ENCODE peak calls at places on chromosomes 11 and 22, in five cellular contexts. G is OCI-LY7, H is cardiac fibroblast, Q is prostate gland, O is HFFc6. U is an unnamed sample.

GRCh38 chr11:33767624-33768023 is 6.7 kb downstream of the FBXO3 start:
- DNase-seq in G (no peak), Q (no peak), H (no peak), O (no peak), U (no peak)

GRCh38 chr22:35023692-35024363 is 42.1 kb upstream of the ISX start:
- DNase-seq in H (peak; percentile 49), G (peak; percentile 58), O (no peak), Q (peak; percentile 70), U (peak; percentile 34)

GRCh38 chr11:33897761-33898403 is 6.0 kb upstream of the LMO2 start:
- DNase-seq in O (no peak), G (no peak), Q (peak; percentile 28), H (no peak), U (no peak)

GRCh38 chr22:50184541-50185383 is 951 bp upstream of the TRABD start:
- DNase-seq in O (no peak), Q (no peak), G (no peak), H (no peak), U (no peak)

GRCh38 chr22:48088926-48089536 is 1326.6 kb downstream of the TBC1D22A start:
- DNase-seq in H (no peak), Q (no peak), G (no peak), O (no peak), U (no peak)

GRCh38 chr11:62324738-62325556 is 12.3 kb upstream of the ASRGL1 start:
- DNase-seq in G (peak; percentile 53), H (peak; percentile 76), Q (no peak), O (peak; percentile 23), U (peak; percentile 33)

GRCh38 chr22:44363980-44364749 is 51.4 kb upstream of the SHISAL1 start:
- DNase-seq in O (no peak), Q (no peak), H (no peak), G (no peak), U (no peak)

GRCh38 chr11:14907411-14908213 is 15.6 kb upstream of the CYP2R1 start:
- DNase-seq in Q (peak; percentile 60), G (peak; percentile 76), H (peak; percentile 67), O (peak; percentile 18), U (peak; percentile 36)

GRCh38 chr11:3086114-3086513 is 28.9 kb upstream of the CARS1 start:
- DNase-seq in H (no peak), G (no peak), Q (no peak), O (no peak), U (no peak)

GRCh38 chr11:44726278-44727113 is at the start of gene TSPAN18:
- DNase-seq in G (peak; percentile 26), Q (no peak), H (no peak), O (no peak), U (no peak)

GRCh38 chr11:35615911-35616900 is 2.1 kb upstream of the FJX1 start:
- DNase-seq in H (peak; percentile 82), G (peak; percentile 58), Q (peak; percentile 36), O (peak; percentile 37), U (peak; percentile 66)

GRCh38 chr22:47547881-47548630 is 785.6 kb downstream of the TBC1D22A start:
- DNase-seq in O (no peak), H (no peak), Q (no peak), G (no peak), U (no peak)

GRCh38 chr11:77269484-77270123 is 31.9 kb downstream of the GDPD4 start:
- DNase-seq in H (peak; percentile 65), G (no peak), Q (no peak), O (peak; percentile 27), U (peak; percentile 9)

GRCh38 chr11:44943118-44943517 is 7.6 kb downstream of the TP53I11 start:
- DNase-seq in O (no peak), G (peak; percentile 83), H (no peak), Q (no peak), U (no peak)

GRCh38 chr22:27883656-27884350 is 35.3 kb downstream of the PITPNB start:
- DNase-seq in G (no peak), Q (no peak), O (no peak), H (no peak), U (no peak)

U was measured in EL.